ENCODE peak calls at places on chromosomes 5 and 9, in six cellular contexts. Y is stimulated activated CD8-positive, alpha-beta memory T cell treated with anti-CD3 and anti-CD28 coated beads, Interleukin-4, amount 100 ng/mL, for 1 hour; G is activated CD4-positive, CD25-positive, alpha-beta regulatory T cell treated with anti-CD3 and anti-CD28 coated beads, Interleukin-2, amount 50 U/mL, for 72 hours; I is neuronal stem cell; Q is thoracic aorta; E is GM20000. B is an unnamed sample.

GRCh38 chr9:108665856-108666784 is 189.7 kb downstream of the ACTL7B start:
- DNase-seq in E (no peak), Q (no peak), G (no peak), I (no peak), Y (no peak), B (no peak)

GRCh38 chr5:36363101-36363500 is 61.4 kb upstream of the RANBP3L start:
- DNase-seq in I (no peak), Y (no peak), E (no peak), G (no peak), Q (no peak), B (no peak)

GRCh38 chr5:67496051-67496450 is 299.5 kb upstream of the CD180 start:
- DNase-seq in E (no peak), Q (no peak), Y (no peak), I (no peak), G (no peak), B (no peak)

GRCh38 chr5:128083811-128084227 is 253 bp downstream of the SLC12A2 start:
- DNase-seq in E (no peak), Y (no peak), I (no peak), G (no peak), Q (peak), B (no peak)

GRCh38 chr9:99076483-99077171 is 28.3 kb upstream of the TGFBR1 start:
- DNase-seq in G (no peak), E (no peak), I (no peak), Q (no peak), Y (no peak), B (peak)

GRCh38 chr9:95167998-95168397 is 149.5 kb downstream of the FANCC start:
- DNase-seq in I (peak), Y (peak), E (peak), Q (no peak), G (peak), B (no peak)

GRCh38 chr5:179803651-179804598 is 2.7 kb downstream of the MGAT4B start:
- DNase-seq in Q (no peak), E (peak), I (no peak), Y (no peak), G (peak), B (no peak)

GRCh38 chr9:79709945-79710674 is 138.3 kb downstream of the TLE4 start:
- DNase-seq in I (no peak), Q (no peak), E (no peak), G (no peak), Y (no peak), B (no peak)

GRCh38 chr9:1024112-1024511 is 26.0 kb upstream of the DMRT2 start:
- DNase-seq in G (no peak), I (no peak), Y (no peak), E (no peak), Q (no peak), B (no peak)

B was measured in effector memory CD4-positive, alpha-beta T cell.